ENCODE peak calls at places on chromosomes 5 and 9, in four cellular contexts. D is lung, B is body of pancreas, X is lower lobe of right lung. C is an unnamed sample.

GRCh38 chr9:16316911-16317817 is 553.3 kb downstream of the BNC2 start:
- DNase-seq in X (no peak), D (no peak), B (no peak), C (no peak)

GRCh38 chr5:179371681-179372675 is 26.7 kb upstream of the ADAMTS2 start:
- DNase-seq in B (peak), X (no peak), D (no peak), C (peak)

GRCh38 chr5:112844489-112844888 is 16.6 kb upstream of the SRP19 start:
- DNase-seq in X (no peak), B (no peak), D (no peak), C (no peak)

GRCh38 chr9:114513050-114513951 is 8.0 kb upstream of the WHRN start:
- DNase-seq in B (no peak), X (no peak), D (no peak), C (no peak)

GRCh38 chr9:97109194-97109811 is 70.4 kb upstream of the CTSV start:
- DNase-seq in B (peak), X (no peak), D (no peak), C (no peak)

GRCh38 chr9:122115176-122116035 is 22.3 kb upstream of the TTLL11 start:
- DNase-seq in B (no peak), X (no peak), D (no peak), C (no peak)

GRCh38 chr5:14011089-14012004 is 66.9 kb upstream of the DNAH5 start:
- DNase-seq in D (peak), X (peak), B (peak), C (peak)

GRCh38 chr5:5613261-5613990 is 190.9 kb downstream of the ICE1 start:
- DNase-seq in X (no peak), B (no peak), D (no peak), C (no peak)

GRCh38 chr9:134044944-134045343 is 19.7 kb downstream of the BRD3OS start:
- DNase-seq in B (no peak), D (no peak), X (no peak), C (no peak)

GRCh38 chr5:136810198-136810823 is 445.0 kb upstream of the TRPC7 start:
- DNase-seq in B (no peak), X (no peak), D (no peak), C (no peak)

GRCh38 chr9:124399323-124399962 is 15.8 kb downstream of the PSMB7 start:
- DNase-seq in B (no peak), X (no peak), D (no peak), C (peak)

GRCh38 chr5:34497031-34497808 is 158.9 kb upstream of the RAI14 start:
- DNase-seq in B (peak), X (no peak), D (no peak), C (peak)

GRCh38 chr9:112245126-112245525 is 70.0 kb upstream of the SUSD1 start:
- DNase-seq in D (no peak), B (no peak), X (no peak), C (peak)

GRCh38 chr5:9188131-9188530 is 357.7 kb downstream of the SEMA5A start:
- DNase-seq in B (no peak), X (no peak), D (no peak), C (peak)

GRCh38 chr9:112864413-112864812 is 26.3 kb downstream of the SLC46A2 start:
- DNase-seq in X (no peak), B (no peak), D (no peak), C (no peak)

GRCh38 chr5:72785796-72786195 is 30.7 kb upstream of the TNPO1 start:
- DNase-seq in B (no peak), X (no peak), D (no peak), C (no peak)

GRCh38 chr5:172362755-172363154 is 79.2 kb upstream of the UBTD2 start:
- DNase-seq in X (no peak), B (no peak), D (no peak), C (no peak)

GRCh38 chr9:10548348-10548747 is 64.5 kb downstream of the PTPRD start:
- DNase-seq in X (no peak), B (no peak), D (no peak), C (no peak)

GRCh38 chr9:130421802-130422276 is 22.9 kb upstream of the ASS1 start:
- DNase-seq in D (no peak), X (no peak), B (no peak), C (peak)

GRCh38 chr9:102044133-102044532 is 305.7 kb upstream of the GRIN3A start:
- DNase-seq in B (no peak), D (no peak), X (no peak), C (no peak)

GRCh38 chr9:89418112-89418872 is 79.6 kb downstream of the SEMA4D start:
- DNase-seq in D (no peak), B (no peak), X (no peak), C (no peak)

GRCh38 chr5:126359884-126360283 is 63.3 kb upstream of the GRAMD2B start:
- DNase-seq in X (no peak), D (no peak), B (no peak), C (no peak)

GRCh38 chr9:94922098-94922607 is 195.7 kb downstream of the AOPEP start:
- DNase-seq in B (peak), X (peak), D (peak), C (peak)

GRCh38 chr5:120690621-120691407 is 226.7 kb downstream of the PRR16 start:
- DNase-seq in X (no peak), B (no peak), D (no peak), C (no peak)

GRCh38 chr9:110440796-110441195 is 103.1 kb upstream of the TXNDC8 start:
- DNase-seq in D (no peak), B (no peak), X (no peak), C (no peak)

GRCh38 chr5:141778211-141778610 is 96.2 kb upstream of the ARAP3 start:
- DNase-seq in X (no peak), B (no peak), D (no peak), C (no peak)

GRCh38 chr9:6686396-6686795 is 40.9 kb upstream of the GLDC start:
- DNase-seq in B (peak), D (no peak), X (no peak), C (no peak)

GRCh38 chr5:96844476-96844990 is 31.8 kb upstream of the ERAP2 start:
- DNase-seq in X (no peak), D (no peak), B (no peak), C (no peak)

GRCh38 chr5:40410939-40411635 is 268.6 kb upstream of the PTGER4 start:
- DNase-seq in B (peak), X (no peak), D (no peak), C (peak)

GRCh38 chr9:127129718-127130085 is 7.3 kb upstream of the ANGPTL2 start:
- DNase-seq in X (no peak), B (no peak), D (no peak), C (no peak)

DNA sequence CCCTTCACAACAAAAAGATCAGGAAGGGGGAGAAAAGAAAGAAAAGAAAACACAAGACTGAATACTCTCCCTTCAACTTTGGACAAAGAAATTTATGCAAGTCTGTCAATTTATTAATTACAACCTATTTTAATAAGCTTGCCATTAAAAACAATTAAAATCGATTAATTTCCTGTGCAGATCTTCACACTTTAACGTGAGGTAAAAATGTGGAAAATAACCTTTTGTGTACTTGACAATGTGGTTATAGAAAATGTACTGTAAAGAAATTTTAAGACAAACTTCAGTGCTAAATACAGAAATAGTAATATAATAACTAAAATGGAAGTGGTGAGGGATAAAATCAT is 2.7 kb upstream of the MLLT3 start:
- DNase-seq in X (no peak), B (no peak), D (no peak), C (no peak)
- H3K4me3 ChIP-seq in X (peak), B (no peak), D (no peak), C (no peak)

GRCh38 chr9:136372006-136372405 is 1.5 kb downstream of the CARD9 start:
- DNase-seq in X (no peak), B (no peak), D (no peak), C (no peak)
- H3K27ac ChIP-seq in X (peak), B (peak), D (no peak), C (no peak)

GRCh38 chr9:21789541-21790037 is 12.8 kb upstream of the MTAP start:
- DNase-seq in X (no peak), D (peak), B (peak), C (peak)
- H3K4me3 ChIP-seq in X (peak), D (no peak), B (no peak), C (peak)

DNA sequence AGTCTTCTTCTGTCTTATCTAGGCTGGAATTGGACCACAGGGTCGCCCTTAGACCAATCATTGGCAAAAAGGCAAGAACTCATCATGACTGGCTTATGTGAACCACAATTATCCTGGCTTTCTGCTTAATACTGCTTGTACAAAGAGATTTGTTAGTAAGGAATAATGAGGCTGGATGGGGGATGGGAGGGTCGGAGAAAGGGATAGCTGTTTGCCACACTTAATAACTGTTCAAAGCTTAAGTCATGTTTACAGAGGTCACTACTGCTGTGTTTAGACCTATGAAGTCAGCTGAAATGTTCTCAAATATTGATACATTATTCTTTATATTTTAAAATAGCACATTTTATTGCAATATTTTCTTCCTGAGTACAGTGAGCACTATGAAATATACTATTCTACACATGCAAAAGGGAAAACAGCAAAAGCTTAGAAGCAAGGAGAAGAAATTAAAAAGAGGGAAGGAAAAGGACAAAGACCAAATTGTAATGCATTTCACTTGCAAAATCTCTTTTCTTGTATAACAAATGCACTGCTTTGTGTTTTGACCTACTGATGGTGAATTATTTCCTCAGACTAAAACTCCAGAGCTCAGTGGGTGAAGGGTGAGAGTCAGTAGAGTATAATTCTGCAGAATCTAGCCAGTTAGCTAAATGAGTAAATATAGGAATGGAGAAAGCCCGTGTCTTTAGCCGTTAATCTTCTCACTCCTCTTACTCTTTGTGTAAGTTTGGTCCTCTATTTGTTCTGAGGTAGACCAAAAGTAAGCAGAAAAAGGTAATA is 404.9 kb upstream of the ZNF608 start:
- DNase-seq in B (no peak), X (no peak), D (no peak), C (no peak)
- H3K27ac ChIP-seq in B (no peak), X (no peak), D (no peak), C (no peak)

C was measured in SJSA1.